ENCODE peak calls at places on chromosomes 5 and 9, in four cellular contexts. One of them, this sample, is unnamed.

GRCh38 chr5:35230043-35230611 is at the start of gene PRLR:
- DNase-seq in K562: no peak
- DNase-seq in GM12878: no peak
- DNase-seq in HepG2: peak; percentile 69
- DNase-seq in this sample: peak; percentile 29

GRCh38 chr5:160230686-160231527 is 1.6 kb downstream of the FABP6 start:
- DNase-seq in K562: no peak
- DNase-seq in GM12878: peak; percentile 74
- DNase-seq in HepG2: no peak
- DNase-seq in this sample: no peak

GRCh38 chr5:135194573-135195266 is 160.7 kb upstream of the PITX1 start:
- DNase-seq in K562: peak; percentile 37
- DNase-seq in GM12878: no peak
- DNase-seq in HepG2: no peak
- DNase-seq in this sample: no peak

GRCh38 chr9:38689678-38690077 is 30.3 kb downstream of the FAM240B start:
- DNase-seq in K562: no peak
- DNase-seq in GM12878: no peak
- DNase-seq in HepG2: no peak
- DNase-seq in this sample: peak; percentile 42

GRCh38 chr9:83066771-83067170 is 3.8 kb upstream of the RASEF start:
- DNase-seq in K562: no peak
- DNase-seq in GM12878: no peak
- DNase-seq in HepG2: no peak
- DNase-seq in this sample: no peak

GRCh38 chr9:81472701-81473100 is 216.6 kb downstream of the TLE1 start:
- DNase-seq in K562: no peak
- DNase-seq in GM12878: no peak
- DNase-seq in HepG2: no peak
- DNase-seq in this sample: no peak

GRCh38 chr9:123555612-123556011 is 199.6 kb downstream of the CRB2 start:
- DNase-seq in K562: no peak
- DNase-seq in GM12878: no peak
- DNase-seq in HepG2: no peak
- DNase-seq in this sample: no peak

GRCh38 chr9:124365045-124365444 is 50.2 kb downstream of the PSMB7 start:
- DNase-seq in K562: no peak
- DNase-seq in GM12878: no peak
- DNase-seq in HepG2: no peak
- DNase-seq in this sample: no peak

GRCh38 chr9:111148994-111149759 is 110.9 kb upstream of the LPAR1 start:
- DNase-seq in K562: no peak
- DNase-seq in GM12878: no peak
- DNase-seq in HepG2: peak; percentile 5
- DNase-seq in this sample: no peak

GRCh38 chr5:105917189-105917588 is 1753.5 kb downstream of the EFNA5 start:
- DNase-seq in K562: no peak
- DNase-seq in GM12878: no peak
- DNase-seq in HepG2: no peak
- DNase-seq in this sample: no peak

GRCh38 chr9:136189394-136190236 is 15.3 kb downstream of the LHX3 start:
- DNase-seq in K562: no peak
- DNase-seq in GM12878: no peak
- DNase-seq in HepG2: no peak
- DNase-seq in this sample: peak; percentile 9

GRCh38 chr9:118529210-118529609 is 825.0 kb downstream of the TLR4 start:
- DNase-seq in K562: no peak
- DNase-seq in GM12878: no peak
- DNase-seq in HepG2: no peak
- DNase-seq in this sample: no peak

GRCh38 chr5:103243665-103244064 is 14.9 kb upstream of the MACIR start:
- DNase-seq in K562: no peak
- DNase-seq in GM12878: no peak
- DNase-seq in HepG2: no peak
- DNase-seq in this sample: no peak

GRCh38 chr9:101398930-101399640 is 434 bp downstream of the ZNF189 start:
- DNase-seq in K562: peak; percentile 43
- DNase-seq in GM12878: no peak
- DNase-seq in HepG2: no peak
- DNase-seq in this sample: no peak

GRCh38 chr9:97831843-97832636 is 21.0 kb upstream of the FOXE1 start:
- DNase-seq in K562: no peak
- DNase-seq in GM12878: no peak
- DNase-seq in HepG2: no peak
- DNase-seq in this sample: no peak

GRCh38 chr9:110029422-110029814 is 178.5 kb downstream of the C9orf152 start:
- DNase-seq in K562: no peak
- DNase-seq in GM12878: no peak
- DNase-seq in HepG2: peak; percentile 82
- DNase-seq in this sample: no peak

GRCh38 chr5:177025139-177025538 is 2.6 kb downstream of the ZNF346 start:
- DNase-seq in K562: no peak
- DNase-seq in GM12878: no peak
- DNase-seq in HepG2: no peak
- DNase-seq in this sample: no peak

GRCh38 chr5:122099060-122099790 is 21.2 kb upstream of the LOX start:
- DNase-seq in K562: peak; percentile 10
- DNase-seq in GM12878: no peak
- DNase-seq in HepG2: no peak
- DNase-seq in this sample: no peak

GRCh38 chr9:110255417-110256141 is 728 bp downstream of the TXN start:
- DNase-seq in K562: peak; percentile 45
- DNase-seq in GM12878: no peak
- DNase-seq in HepG2: peak; percentile 29
- DNase-seq in this sample: peak; percentile 29

GRCh38 chr5:126414874-126415502 is 8.2 kb upstream of the GRAMD2B start:
- DNase-seq in K562: no peak
- DNase-seq in GM12878: no peak
- DNase-seq in HepG2: no peak
- DNase-seq in this sample: no peak

GRCh38 chr5:71932649-71933338 is 174.5 kb upstream of the MAP1B start:
- DNase-seq in K562: peak; percentile 23
- DNase-seq in GM12878: no peak
- DNase-seq in HepG2: peak; percentile 76
- DNase-seq in this sample: peak; percentile 50

GRCh38 chr5:133222040-133222439 is 170.2 kb downstream of the HSPA4 start:
- DNase-seq in K562: no peak
- DNase-seq in GM12878: no peak
- DNase-seq in HepG2: no peak
- DNase-seq in this sample: no peak

GRCh38 chr5:148416921-148417320 is 33.2 kb downstream of the FBXO38 start:
- DNase-seq in K562: no peak
- DNase-seq in GM12878: no peak
- DNase-seq in HepG2: no peak
- DNase-seq in this sample: no peak

GRCh38 chr5:129361441-129362025 is 98.6 kb upstream of the ADAMTS19 start:
- DNase-seq in K562: no peak
- DNase-seq in GM12878: no peak
- DNase-seq in HepG2: no peak
- DNase-seq in this sample: no peak

GRCh38 chr5:116084231-116084630 is 594 bp upstream of the COMMD10 start:
- DNase-seq in K562: peak; percentile 42
- DNase-seq in GM12878: no peak
- DNase-seq in HepG2: no peak
- DNase-seq in this sample: no peak

GRCh38 chr9:95031711-95032461 is 285.6 kb downstream of the FANCC start:
- DNase-seq in K562: no peak
- DNase-seq in GM12878: no peak
- DNase-seq in HepG2: peak; percentile 98
- DNase-seq in this sample: no peak

GRCh38 chr5:17185776-17186175 is 31.7 kb upstream of the BASP1 start:
- DNase-seq in K562: no peak
- DNase-seq in GM12878: no peak
- DNase-seq in HepG2: no peak
- DNase-seq in this sample: no peak

GRCh38 chr9:134916161-134916665 is 1.5 kb downstream of the FCN1 start:
- DNase-seq in K562: no peak
- DNase-seq in GM12878: no peak
- DNase-seq in HepG2: no peak
- DNase-seq in this sample: no peak

GRCh38 chr5:98942849-98943248 is 14.0 kb upstream of the CHD1 start:
- DNase-seq in K562: no peak
- DNase-seq in GM12878: no peak
- DNase-seq in HepG2: peak; percentile 51
- DNase-seq in this sample: no peak

GRCh38 chr9:94079236-94079635 is 5.0 kb upstream of the PTPDC1 start:
- DNase-seq in K562: no peak
- DNase-seq in GM12878: no peak
- DNase-seq in HepG2: no peak
- DNase-seq in this sample: no peak

GRCh38 chr5:6827815-6828214 is 114.6 kb downstream of the TENT4A start:
- DNase-seq in K562: no peak
- DNase-seq in GM12878: no peak
- DNase-seq in HepG2: no peak
- DNase-seq in this sample: no peak

DNA sequence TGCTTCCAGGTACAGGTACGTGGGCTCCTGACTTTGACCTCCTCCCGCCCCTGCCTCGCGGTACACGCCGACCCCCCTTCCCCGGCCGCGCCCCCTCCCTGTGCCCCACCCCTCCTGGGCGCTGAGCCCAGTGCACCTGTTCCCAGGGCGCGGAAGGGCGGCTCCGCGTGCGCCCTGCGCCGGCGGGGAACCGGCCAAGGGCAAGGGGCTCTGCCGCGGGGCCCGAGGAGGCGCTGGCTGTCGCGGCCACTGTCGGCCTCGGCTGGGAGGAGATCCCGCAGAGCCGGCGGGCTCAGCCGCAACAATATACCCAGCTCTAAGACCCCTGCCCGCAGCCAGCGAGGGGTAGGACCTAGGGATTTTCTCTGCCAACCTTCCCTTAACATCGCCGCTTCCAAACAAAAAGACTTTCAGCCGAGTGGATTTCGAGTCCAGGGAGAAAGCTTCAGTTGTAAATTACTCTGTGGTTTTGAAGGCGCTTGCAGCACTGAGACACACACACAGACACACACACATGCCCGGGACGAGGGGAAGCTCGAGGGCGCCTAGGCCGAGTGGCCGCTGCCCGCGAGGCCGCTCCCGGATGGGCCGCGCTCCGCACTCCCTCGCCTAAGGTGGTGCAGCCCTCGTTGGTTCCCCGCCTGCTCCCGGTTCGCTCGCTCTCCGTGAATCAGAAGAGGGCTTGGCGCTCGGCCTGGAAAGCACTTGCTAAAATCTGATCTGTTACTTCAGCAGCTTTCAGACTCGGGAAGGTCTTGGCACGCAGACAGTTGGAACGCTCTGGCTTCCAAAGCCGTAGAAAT is 1.2 kb downstream of the FGF18 start:
- DNase-seq in K562: no peak
- DNase-seq in GM12878: no peak
- DNase-seq in HepG2: no peak
- DNase-seq in this sample: peak; percentile 26
- TF ChIP-seq ETV6 in K562: no peak
- TF ChIP-seq ETV6 in GM12878: no peak
- TF ChIP-seq ETV6 in HepG2: no peak
- TF ChIP-seq ETV6 in this sample: no peak

GRCh38 chr5:10556331-10556807 is 7.5 kb upstream of the ANKRD33B start:
- DNase-seq in K562: no peak
- DNase-seq in GM12878: no peak
- DNase-seq in HepG2: no peak
- DNase-seq in this sample: no peak
- TF ChIP-seq ETV6 in K562: no peak
- TF ChIP-seq ETV6 in GM12878: no peak
- TF ChIP-seq ETV6 in HepG2: no peak
- TF ChIP-seq ETV6 in this sample: no peak

DNA sequence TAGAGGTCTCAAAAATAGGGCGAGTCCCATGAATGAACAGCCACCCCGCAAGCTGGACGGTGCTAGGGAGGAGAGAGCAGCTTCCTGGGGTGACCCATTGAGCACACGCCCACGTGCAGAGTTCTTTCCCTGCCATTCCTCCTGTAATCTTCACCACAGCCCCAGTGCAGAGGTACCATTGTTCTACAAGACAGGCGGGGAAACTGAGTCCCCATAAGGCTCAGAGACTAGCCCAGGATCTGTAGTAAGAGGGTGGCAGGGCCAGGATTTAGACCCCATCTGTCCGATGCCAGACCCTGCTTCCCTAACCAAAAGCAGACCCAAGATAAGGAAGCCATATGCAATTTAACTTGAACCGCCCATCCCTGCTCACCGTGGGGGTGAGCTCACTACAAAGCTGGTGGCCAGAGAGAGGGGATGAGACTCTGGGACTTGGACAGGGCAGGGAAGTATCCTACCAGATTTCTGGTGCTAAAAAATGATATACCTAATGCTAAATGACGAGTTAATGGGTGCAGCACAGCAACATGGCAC is 36.7 kb upstream of the ORM1 start:
- DNase-seq in K562: no peak
- DNase-seq in GM12878: no peak
- DNase-seq in HepG2: no peak
- DNase-seq in this sample: peak; percentile 5
- TF ChIP-seq ETV6 in K562: no peak
- TF ChIP-seq ETV6 in GM12878: no peak
- TF ChIP-seq ETV6 in HepG2: no peak
- TF ChIP-seq ETV6 in this sample: no peak

GRCh38 chr5:113081881-113082546 is 105.4 kb downstream of the DCP2 start:
- DNase-seq in K562: no peak
- DNase-seq in GM12878: no peak
- DNase-seq in HepG2: no peak
- DNase-seq in this sample: no peak
- TF ChIP-seq ETV6 in K562: no peak
- TF ChIP-seq ETV6 in GM12878: no peak
- TF ChIP-seq ETV6 in HepG2: no peak
- TF ChIP-seq ETV6 in this sample: no peak

GRCh38 chr5:178769617-178770290 is 39.3 kb upstream of the ZNF354A start:
- DNase-seq in K562: no peak
- DNase-seq in GM12878: no peak
- DNase-seq in HepG2: no peak
- DNase-seq in this sample: no peak
- TF ChIP-seq ETV6 in K562: no peak
- TF ChIP-seq ETV6 in GM12878: no peak
- TF ChIP-seq ETV6 in HepG2: no peak
- TF ChIP-seq ETV6 in this sample: no peak

GRCh38 chr9:126439402-126439765 is 112.8 kb downstream of the MVB12B start:
- DNase-seq in K562: no peak
- DNase-seq in GM12878: no peak
- DNase-seq in HepG2: no peak
- DNase-seq in this sample: no peak
- TF ChIP-seq ETV6 in K562: no peak
- TF ChIP-seq ETV6 in GM12878: no peak
- TF ChIP-seq ETV6 in HepG2: no peak
- TF ChIP-seq ETV6 in this sample: no peak

DNA sequence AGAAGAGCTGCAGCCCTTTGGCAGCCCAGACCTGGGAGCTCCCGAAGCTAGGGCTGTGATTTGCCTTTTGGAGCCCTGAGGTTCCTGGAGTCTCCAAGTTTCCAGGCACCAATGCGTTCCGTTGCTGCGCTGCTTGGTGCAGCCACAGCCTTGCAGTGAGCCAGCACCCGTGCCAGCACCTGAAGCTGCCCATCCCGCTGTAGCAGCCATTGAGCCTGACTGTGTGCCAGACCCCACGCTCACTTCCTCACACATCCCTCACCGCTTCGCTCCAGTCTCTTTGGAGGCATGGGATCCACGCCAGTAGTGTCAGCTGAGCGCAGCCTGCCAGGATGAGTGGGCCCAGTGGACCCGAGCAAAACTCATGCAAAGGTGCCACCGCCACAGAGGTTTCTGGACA is 22.5 kb upstream of the C9orf72 start:
- DNase-seq in K562: no peak
- DNase-seq in GM12878: no peak
- DNase-seq in HepG2: no peak
- DNase-seq in this sample: no peak
- TF ChIP-seq ETV6 in K562: no peak
- TF ChIP-seq ETV6 in GM12878: no peak
- TF ChIP-seq ETV6 in HepG2: no peak
- TF ChIP-seq ETV6 in this sample: no peak

GRCh38 chr9:126055386-126055785 is 271.2 kb upstream of the MVB12B start:
- DNase-seq in K562: no peak
- DNase-seq in GM12878: no peak
- DNase-seq in HepG2: no peak
- DNase-seq in this sample: no peak
- TF ChIP-seq ETV6 in K562: no peak
- TF ChIP-seq ETV6 in GM12878: no peak
- TF ChIP-seq ETV6 in HepG2: no peak
- TF ChIP-seq ETV6 in this sample: no peak